ENCODE peak calls at places on chromosome 6, in four cellular contexts. K is fibroblast of lung, H is H1, G is PC-3. J is an unnamed sample.

GRCh38 chr6:144804246-144804790 is 519.2 kb downstream of the UTRN start:
- DNase-seq in G (no peak), K (no peak), H (no peak), J (no peak)

GRCh38 chr6:108921547-108922331 is 73.5 kb downstream of the ARMC2 start:
- DNase-seq in H (no peak), K (peak), G (no peak), J (no peak)

GRCh38 chr6:44667668-44668390 is 280.3 kb downstream of the CDC5L start:
- DNase-seq in H (peak), K (no peak), G (peak), J (no peak)

GRCh38 chr6:141483561-141484061 is 649.1 kb upstream of the GJE1 start:
- DNase-seq in H (no peak), K (peak), G (peak), J (no peak)

GRCh38 chr6:134605034-134605433 is 287.1 kb upstream of the SGK1 start:
- DNase-seq in G (no peak), H (no peak), K (no peak), J (no peak)

GRCh38 chr6:109867970-109868358 is 110.1 kb upstream of the GPR6 start:
- DNase-seq in K (peak), H (no peak), G (peak), J (no peak)

GRCh38 chr6:70108230-70108629 is 194.7 kb downstream of the COL9A1 start:
- DNase-seq in G (peak), K (peak), H (no peak), J (no peak)

GRCh38 chr6:117992856-117993255 is 85.8 kb downstream of the SLC35F1 start:
- DNase-seq in K (peak), G (no peak), H (no peak), J (no peak)

GRCh38 chr6:119493980-119494379 is 144.4 kb upstream of the MAN1A1 start:
- DNase-seq in K (no peak), G (no peak), H (no peak), J (no peak)

GRCh38 chr6:154932562-154933027 is 62.5 kb upstream of the TIAM2 start:
- DNase-seq in G (peak), H (no peak), K (peak), J (no peak)

GRCh38 chr6:72787521-72788031 is 165.7 kb downstream of the KCNQ5 start:
- DNase-seq in G (peak), K (peak), H (no peak), J (no peak)

GRCh38 chr6:28683945-28684538 is 158.4 kb downstream of the GPX5 start:
- DNase-seq in K (peak), G (peak), H (no peak), J (no peak)

GRCh38 chr6:127933852-127934840 is 33.3 kb upstream of the THEMIS start:
- DNase-seq in H (no peak), K (no peak), G (no peak), J (no peak)

GRCh38 chr6:138382498-138383265 is 5.0 kb downstream of the SMIM28 start:
- DNase-seq in H (peak), G (no peak), K (no peak), J (no peak)

GRCh38 chr6:128350416-128351254 is 169.8 kb downstream of the PTPRK start:
- DNase-seq in G (peak), K (peak), H (no peak), J (no peak)

GRCh38 chr6:15308445-15309213 is 62.8 kb downstream of the JARID2 start:
- DNase-seq in H (peak), G (no peak), K (peak), J (no peak)

GRCh38 chr6:48994811-48995210 is 468.2 kb downstream of the MMUT start:
- DNase-seq in K (no peak), H (no peak), G (peak), J (peak)

GRCh38 chr6:11632795-11633511 is 95.4 kb downstream of the TMEM170B start:
- DNase-seq in H (no peak), G (peak), K (peak), J (peak)

GRCh38 chr6:42322676-42323075 is 105.0 kb upstream of the MRPS10 start:
- DNase-seq in H (peak), K (no peak), G (no peak), J (peak)
- H3K9ac ChIP-seq in H (no peak), K (no peak), G (no peak), J (no peak)

DNA sequence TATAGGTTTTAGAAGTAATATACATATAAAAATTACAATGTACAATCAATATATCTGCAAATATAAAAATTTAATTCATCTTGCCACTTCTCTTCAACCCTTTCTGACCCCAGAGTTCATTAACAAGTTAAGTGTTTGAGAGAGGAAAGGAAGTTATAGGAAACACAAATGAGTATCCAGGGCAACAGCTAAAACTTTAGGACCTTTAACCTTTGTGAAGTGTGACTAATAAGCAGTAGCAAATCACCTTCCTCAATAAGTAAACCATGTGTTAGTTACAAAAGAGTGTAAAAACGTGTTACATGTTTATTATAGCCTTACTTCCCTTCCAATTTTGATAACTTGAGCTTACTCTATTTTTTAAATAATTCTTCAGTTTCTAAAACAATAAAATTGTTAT is 73.4 kb upstream of the SIM1 start:
- DNase-seq in K (peak), G (no peak), H (no peak), J (no peak)
- TF ChIP-seq CTCF in K (no peak), G (no peak), H (no peak), J (no peak)

DNA sequence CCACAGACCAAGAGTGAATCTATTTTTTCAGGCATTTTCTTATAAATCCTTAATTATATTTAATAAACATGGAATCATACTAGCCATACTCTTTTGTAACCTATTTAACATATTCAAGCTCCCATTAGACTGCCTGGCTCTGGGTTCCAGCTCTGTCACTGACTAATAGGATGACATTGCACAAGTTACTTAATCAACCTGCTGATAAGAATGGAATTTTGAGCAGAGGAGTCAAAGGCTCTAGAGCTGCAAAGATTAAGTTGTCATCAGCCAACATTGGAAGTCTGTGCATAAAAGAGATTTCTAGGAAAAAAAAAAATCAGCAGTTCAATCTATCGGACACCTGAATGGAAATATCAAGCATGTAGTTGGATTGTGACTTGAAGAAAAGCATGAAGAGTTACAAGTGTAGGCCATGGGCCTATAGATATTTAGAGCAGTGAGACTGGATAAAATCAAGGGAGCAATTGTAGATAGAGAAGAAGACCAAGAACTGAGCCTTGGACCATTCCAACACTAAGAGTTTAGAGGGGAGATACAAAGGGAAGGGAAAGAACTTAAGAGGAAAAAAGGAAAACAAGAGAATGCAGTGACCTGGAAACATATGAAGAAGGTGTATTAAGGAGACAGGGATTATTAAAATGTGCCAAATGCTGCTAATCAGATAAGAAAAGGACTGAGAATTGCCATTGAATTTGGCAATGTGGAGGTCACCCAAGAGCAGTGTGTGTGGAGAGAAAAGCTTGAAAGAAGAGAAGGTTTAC is 11.0 kb upstream of the HINT3 start:
- DNase-seq in H (no peak), G (no peak), K (peak), J (no peak)
- H3K4me3 ChIP-seq in H (no peak), G (no peak), K (no peak), J (no peak)

DNA sequence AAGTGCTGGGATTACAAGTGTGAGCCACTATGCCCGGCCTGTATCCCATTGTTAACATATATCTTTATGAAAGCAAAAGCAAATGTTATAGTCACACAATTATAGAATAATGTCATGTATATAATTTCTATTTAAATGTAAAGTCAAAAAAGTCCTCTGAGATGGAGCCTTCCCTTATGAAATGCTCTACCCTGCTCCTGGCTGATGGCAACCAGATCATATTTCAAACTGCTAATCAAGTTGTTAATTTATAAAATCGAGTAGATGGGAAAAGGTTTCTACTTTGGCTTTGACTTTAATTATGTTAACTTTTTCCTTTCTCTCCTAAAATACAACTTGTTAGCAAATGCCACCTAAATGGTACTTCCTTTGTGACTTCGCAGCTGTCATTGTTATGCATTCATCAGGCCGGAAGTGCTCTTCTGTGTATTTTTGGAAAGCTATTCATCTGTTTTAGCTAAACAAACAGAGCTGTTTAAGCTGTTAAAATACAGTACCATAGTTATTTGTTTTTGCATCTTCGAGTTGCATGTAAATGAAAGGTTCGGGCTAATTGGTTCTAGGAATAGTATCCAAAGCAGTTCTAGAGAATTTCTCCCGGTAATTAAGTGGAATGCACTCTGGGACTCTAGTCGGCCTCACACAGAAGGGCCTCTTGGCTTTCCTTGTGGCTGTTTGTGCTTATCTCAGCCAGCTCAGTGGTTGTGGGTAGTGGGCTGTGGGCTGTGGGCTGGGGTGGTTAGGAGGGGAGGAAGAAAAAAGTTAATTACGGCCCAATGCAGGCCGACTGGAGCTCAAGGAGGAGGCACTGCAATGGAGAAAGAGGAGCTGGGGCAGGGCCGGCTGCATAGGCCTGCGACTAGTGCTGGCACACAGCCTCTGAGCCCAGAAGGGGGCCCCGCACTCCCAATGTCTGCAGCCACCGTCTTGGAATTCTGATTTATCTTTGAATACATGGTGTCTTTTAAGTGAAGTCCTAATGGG is 34.8 kb downstream of the SLC35D3 start:
- DNase-seq in G (no peak), H (peak), K (peak), J (no peak)
- H3K9ac ChIP-seq in G (no peak), H (no peak), K (no peak), J (no peak)

DNA sequence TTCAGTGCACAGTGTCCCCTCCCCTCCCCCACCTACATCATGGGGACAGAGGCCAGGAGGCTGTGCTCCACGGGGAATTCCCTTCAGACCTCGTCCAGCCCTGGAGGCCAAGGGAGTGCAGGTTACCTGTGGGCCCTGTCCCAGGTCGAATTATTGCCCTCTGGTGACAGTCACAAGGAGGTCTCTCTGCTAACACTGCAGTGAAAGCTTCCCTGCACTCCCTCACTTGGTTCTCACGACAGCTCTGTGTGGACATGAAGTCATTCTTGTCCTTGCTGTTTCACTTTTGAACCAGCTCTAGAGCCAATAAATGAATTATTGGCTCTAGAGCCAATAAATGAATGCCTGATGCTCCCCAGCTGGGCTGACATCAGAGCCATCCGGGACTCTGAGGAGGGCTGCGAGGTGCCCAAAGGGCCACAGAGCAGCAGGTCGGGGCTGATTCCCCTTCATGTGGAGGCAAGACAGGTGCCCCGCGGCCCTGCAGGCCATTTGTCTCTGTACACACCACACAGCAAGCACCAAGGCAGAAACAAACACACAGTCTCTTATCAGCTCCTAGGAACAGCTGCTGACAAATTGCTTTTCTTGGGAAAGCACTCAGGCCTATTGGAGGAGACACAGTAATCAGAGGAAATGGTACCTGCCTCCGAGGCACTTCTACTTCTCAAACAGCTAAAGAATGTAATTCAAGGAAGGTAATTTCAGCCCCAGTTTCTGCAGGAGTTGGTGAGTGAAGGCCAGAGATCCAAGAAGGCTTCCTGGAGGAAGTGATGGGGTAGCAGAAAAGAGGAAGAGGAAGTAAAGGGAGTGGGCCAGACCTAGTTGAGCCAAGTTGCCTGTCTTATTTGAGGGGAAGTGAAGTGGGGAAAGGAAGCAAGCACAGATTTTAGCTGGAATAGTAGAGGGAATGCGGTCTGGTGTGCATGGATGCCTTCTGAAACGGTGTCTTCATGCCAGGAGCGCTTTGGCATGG is 27.5 kb upstream of the TBXT start:
- DNase-seq in G (no peak), H (no peak), K (no peak), J (no peak)
- TF ChIP-seq CTCF in G (no peak), H (no peak), K (no peak), J (no peak)

GRCh38 chr6:46990031-46990644 is 52.0 kb downstream of the ADGRF1 start:
- DNase-seq in G (peak), H (no peak), K (no peak), J (no peak)
- H3K4me3 ChIP-seq in G (no peak), H (no peak), K (no peak), J (no peak)

DNA sequence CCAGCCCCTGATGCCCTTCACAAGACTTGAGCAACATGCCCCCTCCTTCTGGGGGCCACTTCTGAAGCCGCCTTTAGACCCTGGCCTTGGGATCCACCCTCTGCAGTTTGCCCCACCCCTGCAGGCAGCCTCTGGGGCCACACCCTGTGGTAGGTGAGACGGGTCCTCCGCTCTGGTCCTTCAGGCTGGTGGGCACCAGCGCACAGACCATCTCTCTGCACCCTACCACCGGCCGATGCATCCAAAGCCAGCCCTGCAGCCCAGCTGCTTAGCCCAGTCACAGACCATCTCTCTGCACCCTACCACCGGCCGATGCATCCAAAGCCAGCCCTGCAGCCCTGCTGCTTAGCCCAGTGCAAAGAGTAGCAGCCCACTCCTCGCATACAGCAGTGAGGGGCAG is 159.3 kb upstream of the ECI2 start:
- DNase-seq in K (no peak), G (no peak), H (no peak), J (no peak)
- H3K9ac ChIP-seq in K (no peak), G (no peak), H (no peak), J (no peak)

DNA sequence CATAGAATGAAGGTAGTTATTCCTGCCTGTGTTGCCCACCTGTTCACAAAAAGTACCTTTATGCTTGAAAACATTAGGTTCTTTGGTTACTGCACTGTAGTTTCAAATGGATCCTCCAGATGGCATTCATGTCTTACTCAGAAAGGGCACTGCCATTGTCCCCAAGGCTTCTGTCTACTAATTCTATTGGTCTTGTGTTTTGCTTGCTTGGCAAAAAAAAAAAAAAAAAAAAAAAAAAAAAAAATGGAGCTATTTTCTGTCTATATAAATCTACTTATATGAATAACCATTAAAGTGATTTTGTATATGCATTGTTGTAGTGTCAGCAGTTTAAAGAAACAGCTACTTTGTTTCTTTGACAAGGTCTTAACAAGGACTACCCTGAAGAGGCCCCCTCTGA is 12.7 kb upstream of the EFHC1 start:
- DNase-seq in K (peak), G (peak), H (no peak), J (no peak)
- TF ChIP-seq CTCF in K (peak), G (peak), H (no peak), J (peak)

GRCh38 chr6:111872521-111873177 is 603 bp downstream of the FYN start:
- DNase-seq in G (no peak), H (peak), K (peak), J (peak)

GRCh38 chr6:111870751-111871064 is 2.5 kb downstream of the FYN start:
- DNase-seq in H (no peak), G (peak), K (no peak), J (no peak)

GRCh38 chr6:111871207-111871606 is 2.0 kb downstream of the FYN start:
- DNase-seq in H (no peak), K (no peak), G (no peak), J (no peak)

GRCh38 chr6:111871725-111872520 is 1.3 kb downstream of the FYN start:
- DNase-seq in G (peak), K (peak), H (peak), J (peak)

GRCh38 chr6:111870054-111870750 is 3.0 kb downstream of the FYN start:
- DNase-seq in K (peak), H (no peak), G (no peak), J (no peak)
- H3K4me3 ChIP-seq in K (no peak), H (no peak), G (peak), J (no peak)

J was measured in kidney.